ENCODE peak calls at places on chromosomes 2 and 18, in eight cellular contexts. One of them, this sample, is unnamed.
A peak's percentile ranks its signal among the peaks of the same experiment; 100 is the strongest.

GRCh38 chr2:183575481-183575880 is 451.2 kb downstream of the NUP35 start:
- DNase-seq in amniotic stem cell: no peak
- DNase-seq in NCI-H1092 treated with DMSO at 0.1 percent for 48 hours: no peak
- DNase-seq in stimulated activated CD8-positive, alpha-beta memory T cell treated with anti-CD3 and anti-CD28 coated beads, Interleukin-4, amount 100 ng/mL, for 48 hours: no peak
- DNase-seq in aorta: no peak
- DNase-seq in MCF 10A: no peak
- DNase-seq in NCI-H774: no peak
- DNase-seq in AG04449: no peak
- DNase-seq in this sample: no peak

GRCh38 chr2:55947759-55948158 is 24.2 kb upstream of the EFEMP1 start:
- DNase-seq in amniotic stem cell: no peak
- DNase-seq in NCI-H1092 treated with DMSO at 0.1 percent for 48 hours: no peak
- DNase-seq in stimulated activated CD8-positive, alpha-beta memory T cell treated with anti-CD3 and anti-CD28 coated beads, Interleukin-4, amount 100 ng/mL, for 48 hours: no peak
- DNase-seq in aorta: no peak
- DNase-seq in MCF 10A: peak; percentile 27
- DNase-seq in NCI-H774: no peak
- DNase-seq in AG04449: no peak
- DNase-seq in this sample: no peak

GRCh38 chr2:203802277-203803045 is 65.1 kb upstream of the CTLA4 start:
- DNase-seq in amniotic stem cell: no peak
- DNase-seq in NCI-H1092 treated with DMSO at 0.1 percent for 48 hours: no peak
- DNase-seq in stimulated activated CD8-positive, alpha-beta memory T cell treated with anti-CD3 and anti-CD28 coated beads, Interleukin-4, amount 100 ng/mL, for 48 hours: peak; percentile 67
- DNase-seq in aorta: no peak
- DNase-seq in MCF 10A: no peak
- DNase-seq in NCI-H774: no peak
- DNase-seq in AG04449: peak; percentile 92
- DNase-seq in this sample: peak; percentile 34

GRCh38 chr2:163665051-163665450 is 70.8 kb downstream of the FIGN start:
- DNase-seq in amniotic stem cell: no peak
- DNase-seq in NCI-H1092 treated with DMSO at 0.1 percent for 48 hours: no peak
- DNase-seq in stimulated activated CD8-positive, alpha-beta memory T cell treated with anti-CD3 and anti-CD28 coated beads, Interleukin-4, amount 100 ng/mL, for 48 hours: no peak
- DNase-seq in aorta: no peak
- DNase-seq in MCF 10A: no peak
- DNase-seq in NCI-H774: no peak
- DNase-seq in AG04449: no peak
- DNase-seq in this sample: no peak

GRCh38 chr18:3402962-3403585 is 46.9 kb upstream of the TGIF1 start:
- DNase-seq in amniotic stem cell: no peak
- DNase-seq in NCI-H1092 treated with DMSO at 0.1 percent for 48 hours: no peak
- DNase-seq in stimulated activated CD8-positive, alpha-beta memory T cell treated with anti-CD3 and anti-CD28 coated beads, Interleukin-4, amount 100 ng/mL, for 48 hours: no peak
- DNase-seq in aorta: no peak
- DNase-seq in MCF 10A: no peak
- DNase-seq in NCI-H774: no peak
- DNase-seq in AG04449: no peak
- DNase-seq in this sample: peak; percentile 42

GRCh38 chr18:10518595-10519273 is 7.1 kb upstream of the NAPG start:
- DNase-seq in amniotic stem cell: no peak
- DNase-seq in NCI-H1092 treated with DMSO at 0.1 percent for 48 hours: peak; percentile 66
- DNase-seq in stimulated activated CD8-positive, alpha-beta memory T cell treated with anti-CD3 and anti-CD28 coated beads, Interleukin-4, amount 100 ng/mL, for 48 hours: no peak
- DNase-seq in aorta: peak; percentile 66
- DNase-seq in MCF 10A: no peak
- DNase-seq in NCI-H774: no peak
- DNase-seq in AG04449: no peak
- DNase-seq in this sample: no peak

GRCh38 chr18:35917043-35917442 is 55.4 kb upstream of the RMP24 start:
- DNase-seq in amniotic stem cell: no peak
- DNase-seq in NCI-H1092 treated with DMSO at 0.1 percent for 48 hours: no peak
- DNase-seq in stimulated activated CD8-positive, alpha-beta memory T cell treated with anti-CD3 and anti-CD28 coated beads, Interleukin-4, amount 100 ng/mL, for 48 hours: no peak
- DNase-seq in aorta: no peak
- DNase-seq in MCF 10A: peak; percentile 18
- DNase-seq in NCI-H774: no peak
- DNase-seq in AG04449: no peak
- DNase-seq in this sample: peak; percentile 12

GRCh38 chr2:133777607-133778006 is 209.3 kb upstream of the NCKAP5 start:
- DNase-seq in amniotic stem cell: no peak
- DNase-seq in NCI-H1092 treated with DMSO at 0.1 percent for 48 hours: no peak
- DNase-seq in stimulated activated CD8-positive, alpha-beta memory T cell treated with anti-CD3 and anti-CD28 coated beads, Interleukin-4, amount 100 ng/mL, for 48 hours: no peak
- DNase-seq in aorta: no peak
- DNase-seq in MCF 10A: peak; percentile 60
- DNase-seq in NCI-H774: no peak
- DNase-seq in AG04449: no peak
- DNase-seq in this sample: peak; percentile 74

GRCh38 chr2:144471316-144472045 is 48.4 kb downstream of the ZEB2 start:
- DNase-seq in amniotic stem cell: no peak
- DNase-seq in NCI-H1092 treated with DMSO at 0.1 percent for 48 hours: no peak
- DNase-seq in stimulated activated CD8-positive, alpha-beta memory T cell treated with anti-CD3 and anti-CD28 coated beads, Interleukin-4, amount 100 ng/mL, for 48 hours: no peak
- DNase-seq in aorta: no peak
- DNase-seq in MCF 10A: no peak
- DNase-seq in NCI-H774: no peak
- DNase-seq in AG04449: no peak
- DNase-seq in this sample: no peak

GRCh38 chr2:157572725-157573124 is 55.9 kb downstream of the ACVR1C start:
- DNase-seq in amniotic stem cell: no peak
- DNase-seq in NCI-H1092 treated with DMSO at 0.1 percent for 48 hours: no peak
- DNase-seq in stimulated activated CD8-positive, alpha-beta memory T cell treated with anti-CD3 and anti-CD28 coated beads, Interleukin-4, amount 100 ng/mL, for 48 hours: no peak
- DNase-seq in aorta: no peak
- DNase-seq in MCF 10A: peak; percentile 29
- DNase-seq in NCI-H774: no peak
- DNase-seq in AG04449: no peak
- DNase-seq in this sample: no peak

GRCh38 chr2:26073830-26074229 is 39.9 kb downstream of the RAB10 start:
- DNase-seq in amniotic stem cell: no peak
- DNase-seq in NCI-H1092 treated with DMSO at 0.1 percent for 48 hours: no peak
- DNase-seq in stimulated activated CD8-positive, alpha-beta memory T cell treated with anti-CD3 and anti-CD28 coated beads, Interleukin-4, amount 100 ng/mL, for 48 hours: no peak
- DNase-seq in aorta: no peak
- DNase-seq in MCF 10A: no peak
- DNase-seq in NCI-H774: no peak
- DNase-seq in AG04449: no peak
- DNase-seq in this sample: no peak

GRCh38 chr2:216532562-216532961 is 33.9 kb downstream of the RPL37A start:
- DNase-seq in amniotic stem cell: no peak
- DNase-seq in NCI-H1092 treated with DMSO at 0.1 percent for 48 hours: no peak
- DNase-seq in stimulated activated CD8-positive, alpha-beta memory T cell treated with anti-CD3 and anti-CD28 coated beads, Interleukin-4, amount 100 ng/mL, for 48 hours: no peak
- DNase-seq in aorta: no peak
- DNase-seq in MCF 10A: no peak
- DNase-seq in NCI-H774: no peak
- DNase-seq in AG04449: no peak
- DNase-seq in this sample: no peak

GRCh38 chr2:39141346-39142011 is 20.6 kb upstream of the SOS1 start:
- DNase-seq in amniotic stem cell: no peak
- DNase-seq in NCI-H1092 treated with DMSO at 0.1 percent for 48 hours: no peak
- DNase-seq in stimulated activated CD8-positive, alpha-beta memory T cell treated with anti-CD3 and anti-CD28 coated beads, Interleukin-4, amount 100 ng/mL, for 48 hours: no peak
- DNase-seq in aorta: no peak
- DNase-seq in MCF 10A: no peak
- DNase-seq in NCI-H774: no peak
- DNase-seq in AG04449: no peak
- DNase-seq in this sample: no peak

GRCh38 chr2:176432439-176432838 is 163.2 kb downstream of the MTX2 start:
- DNase-seq in amniotic stem cell: no peak
- DNase-seq in NCI-H1092 treated with DMSO at 0.1 percent for 48 hours: no peak
- DNase-seq in stimulated activated CD8-positive, alpha-beta memory T cell treated with anti-CD3 and anti-CD28 coated beads, Interleukin-4, amount 100 ng/mL, for 48 hours: no peak
- DNase-seq in aorta: no peak
- DNase-seq in MCF 10A: peak; percentile 19
- DNase-seq in NCI-H774: no peak
- DNase-seq in AG04449: no peak
- DNase-seq in this sample: peak; percentile 27

GRCh38 chr18:78960709-78961108 is 18.9 kb upstream of the SALL3 start:
- DNase-seq in amniotic stem cell: no peak
- DNase-seq in NCI-H1092 treated with DMSO at 0.1 percent for 48 hours: no peak
- DNase-seq in stimulated activated CD8-positive, alpha-beta memory T cell treated with anti-CD3 and anti-CD28 coated beads, Interleukin-4, amount 100 ng/mL, for 48 hours: no peak
- DNase-seq in aorta: no peak
- DNase-seq in MCF 10A: no peak
- DNase-seq in NCI-H774: no peak
- DNase-seq in AG04449: no peak
- DNase-seq in this sample: no peak

GRCh38 chr2:157486596-157487270 is 42.8 kb upstream of the CYTIP start:
- DNase-seq in amniotic stem cell: no peak
- DNase-seq in NCI-H1092 treated with DMSO at 0.1 percent for 48 hours: no peak
- DNase-seq in stimulated activated CD8-positive, alpha-beta memory T cell treated with anti-CD3 and anti-CD28 coated beads, Interleukin-4, amount 100 ng/mL, for 48 hours: no peak
- DNase-seq in aorta: no peak
- DNase-seq in MCF 10A: no peak
- DNase-seq in NCI-H774: no peak
- DNase-seq in AG04449: no peak
- DNase-seq in this sample: peak; percentile 7

GRCh38 chr2:60603533-60604190 is 50.2 kb upstream of the BCL11A start:
- DNase-seq in amniotic stem cell: no peak
- DNase-seq in NCI-H1092 treated with DMSO at 0.1 percent for 48 hours: no peak
- DNase-seq in stimulated activated CD8-positive, alpha-beta memory T cell treated with anti-CD3 and anti-CD28 coated beads, Interleukin-4, amount 100 ng/mL, for 48 hours: no peak
- DNase-seq in aorta: no peak
- DNase-seq in MCF 10A: no peak
- DNase-seq in NCI-H774: no peak
- DNase-seq in AG04449: no peak
- DNase-seq in this sample: no peak

GRCh38 chr2:64035067-64035942 is 16.1 kb upstream of the VPS54 start:
- DNase-seq in amniotic stem cell: no peak
- DNase-seq in NCI-H1092 treated with DMSO at 0.1 percent for 48 hours: no peak
- DNase-seq in stimulated activated CD8-positive, alpha-beta memory T cell treated with anti-CD3 and anti-CD28 coated beads, Interleukin-4, amount 100 ng/mL, for 48 hours: no peak
- DNase-seq in aorta: no peak
- DNase-seq in MCF 10A: no peak
- DNase-seq in NCI-H774: no peak
- DNase-seq in AG04449: no peak
- DNase-seq in this sample: no peak

GRCh38 chr2:231666171-231667095 is 41.9 kb upstream of the PTMA start:
- DNase-seq in amniotic stem cell: peak; percentile 71
- DNase-seq in NCI-H1092 treated with DMSO at 0.1 percent for 48 hours: no peak
- DNase-seq in stimulated activated CD8-positive, alpha-beta memory T cell treated with anti-CD3 and anti-CD28 coated beads, Interleukin-4, amount 100 ng/mL, for 48 hours: no peak
- DNase-seq in aorta: peak; percentile 98
- DNase-seq in MCF 10A: peak; percentile 88
- DNase-seq in NCI-H774: peak; percentile 91
- DNase-seq in AG04449: peak; percentile 72
- DNase-seq in this sample: no peak

GRCh38 chr18:71233177-71233576 is 944.3 kb downstream of the SOCS6 start:
- DNase-seq in amniotic stem cell: no peak
- DNase-seq in NCI-H1092 treated with DMSO at 0.1 percent for 48 hours: no peak
- DNase-seq in stimulated activated CD8-positive, alpha-beta memory T cell treated with anti-CD3 and anti-CD28 coated beads, Interleukin-4, amount 100 ng/mL, for 48 hours: no peak
- DNase-seq in aorta: no peak
- DNase-seq in MCF 10A: no peak
- DNase-seq in NCI-H774: no peak
- DNase-seq in AG04449: no peak
- DNase-seq in this sample: no peak

GRCh38 chr2:190929919-190930318 is 49.3 kb downstream of the GLS start:
- DNase-seq in amniotic stem cell: no peak
- DNase-seq in NCI-H1092 treated with DMSO at 0.1 percent for 48 hours: no peak
- DNase-seq in stimulated activated CD8-positive, alpha-beta memory T cell treated with anti-CD3 and anti-CD28 coated beads, Interleukin-4, amount 100 ng/mL, for 48 hours: no peak
- DNase-seq in aorta: no peak
- DNase-seq in MCF 10A: no peak
- DNase-seq in NCI-H774: no peak
- DNase-seq in AG04449: no peak
- DNase-seq in this sample: no peak

GRCh38 chr2:33673937-33674336 is 74.8 kb upstream of the FAM98A start:
- DNase-seq in amniotic stem cell: no peak
- DNase-seq in NCI-H1092 treated with DMSO at 0.1 percent for 48 hours: peak; percentile 1
- DNase-seq in stimulated activated CD8-positive, alpha-beta memory T cell treated with anti-CD3 and anti-CD28 coated beads, Interleukin-4, amount 100 ng/mL, for 48 hours: no peak
- DNase-seq in aorta: no peak
- DNase-seq in MCF 10A: peak; percentile 18
- DNase-seq in NCI-H774: no peak
- DNase-seq in AG04449: no peak
- DNase-seq in this sample: no peak

GRCh38 chr2:40436093-40436475 is 15.8 kb downstream of the SLC8A1 start:
- DNase-seq in amniotic stem cell: no peak
- DNase-seq in NCI-H1092 treated with DMSO at 0.1 percent for 48 hours: no peak
- DNase-seq in stimulated activated CD8-positive, alpha-beta memory T cell treated with anti-CD3 and anti-CD28 coated beads, Interleukin-4, amount 100 ng/mL, for 48 hours: no peak
- DNase-seq in aorta: no peak
- DNase-seq in MCF 10A: no peak
- DNase-seq in NCI-H774: no peak
- DNase-seq in AG04449: no peak
- DNase-seq in this sample: no peak

GRCh38 chr18:36496022-36496421 is 198.5 kb downstream of the FHOD3 start:
- DNase-seq in amniotic stem cell: no peak
- DNase-seq in NCI-H1092 treated with DMSO at 0.1 percent for 48 hours: no peak
- DNase-seq in stimulated activated CD8-positive, alpha-beta memory T cell treated with anti-CD3 and anti-CD28 coated beads, Interleukin-4, amount 100 ng/mL, for 48 hours: no peak
- DNase-seq in aorta: no peak
- DNase-seq in MCF 10A: no peak
- DNase-seq in NCI-H774: no peak
- DNase-seq in AG04449: no peak
- DNase-seq in this sample: no peak

GRCh38 chr2:108297436-108298141 is 8.9 kb downstream of the SULT1C2 start:
- DNase-seq in amniotic stem cell: peak; percentile 11
- DNase-seq in NCI-H1092 treated with DMSO at 0.1 percent for 48 hours: no peak
- DNase-seq in stimulated activated CD8-positive, alpha-beta memory T cell treated with anti-CD3 and anti-CD28 coated beads, Interleukin-4, amount 100 ng/mL, for 48 hours: no peak
- DNase-seq in aorta: no peak
- DNase-seq in MCF 10A: peak; percentile 58
- DNase-seq in NCI-H774: no peak
- DNase-seq in AG04449: peak; percentile 23
- DNase-seq in this sample: peak; percentile 85

GRCh38 chr2:75560768-75561565 is at the start of gene EVA1A:
- DNase-seq in amniotic stem cell: peak; percentile 59
- DNase-seq in NCI-H1092 treated with DMSO at 0.1 percent for 48 hours: peak; percentile 13
- DNase-seq in stimulated activated CD8-positive, alpha-beta memory T cell treated with anti-CD3 and anti-CD28 coated beads, Interleukin-4, amount 100 ng/mL, for 48 hours: peak; percentile 41
- DNase-seq in aorta: no peak
- DNase-seq in MCF 10A: peak; percentile 58
- DNase-seq in NCI-H774: peak; percentile 12
- DNase-seq in AG04449: no peak
- DNase-seq in this sample: peak; percentile 70

GRCh38 chr2:214311931-214312749 is 98.7 kb upstream of the VWC2L start:
- DNase-seq in amniotic stem cell: no peak
- DNase-seq in NCI-H1092 treated with DMSO at 0.1 percent for 48 hours: no peak
- DNase-seq in stimulated activated CD8-positive, alpha-beta memory T cell treated with anti-CD3 and anti-CD28 coated beads, Interleukin-4, amount 100 ng/mL, for 48 hours: no peak
- DNase-seq in aorta: no peak
- DNase-seq in MCF 10A: peak; percentile 29
- DNase-seq in NCI-H774: no peak
- DNase-seq in AG04449: no peak
- DNase-seq in this sample: peak; percentile 46

GRCh38 chr2:197871780-197872456 is 67.5 kb downstream of the PLCL1 start:
- DNase-seq in amniotic stem cell: no peak
- DNase-seq in NCI-H1092 treated with DMSO at 0.1 percent for 48 hours: peak; percentile 57
- DNase-seq in stimulated activated CD8-positive, alpha-beta memory T cell treated with anti-CD3 and anti-CD28 coated beads, Interleukin-4, amount 100 ng/mL, for 48 hours: no peak
- DNase-seq in aorta: no peak
- DNase-seq in MCF 10A: no peak
- DNase-seq in NCI-H774: peak; percentile 92
- DNase-seq in AG04449: no peak
- DNase-seq in this sample: no peak

GRCh38 chr2:23559561-23560239 is 174.7 kb downstream of the KLHL29 start:
- DNase-seq in amniotic stem cell: no peak
- DNase-seq in NCI-H1092 treated with DMSO at 0.1 percent for 48 hours: no peak
- DNase-seq in stimulated activated CD8-positive, alpha-beta memory T cell treated with anti-CD3 and anti-CD28 coated beads, Interleukin-4, amount 100 ng/mL, for 48 hours: no peak
- DNase-seq in aorta: no peak
- DNase-seq in MCF 10A: no peak
- DNase-seq in NCI-H774: no peak
- DNase-seq in AG04449: no peak
- DNase-seq in this sample: no peak

GRCh38 chr2:236021497-236022057 is 146.6 kb downstream of the GBX2 start:
- DNase-seq in amniotic stem cell: no peak
- DNase-seq in NCI-H1092 treated with DMSO at 0.1 percent for 48 hours: no peak
- DNase-seq in stimulated activated CD8-positive, alpha-beta memory T cell treated with anti-CD3 and anti-CD28 coated beads, Interleukin-4, amount 100 ng/mL, for 48 hours: no peak
- DNase-seq in aorta: no peak
- DNase-seq in MCF 10A: no peak
- DNase-seq in NCI-H774: no peak
- DNase-seq in AG04449: no peak
- DNase-seq in this sample: no peak

GRCh38 chr2:127651987-127652550 is 6.1 kb downstream of the GPR17 start:
- DNase-seq in amniotic stem cell: no peak
- DNase-seq in NCI-H1092 treated with DMSO at 0.1 percent for 48 hours: no peak
- DNase-seq in stimulated activated CD8-positive, alpha-beta memory T cell treated with anti-CD3 and anti-CD28 coated beads, Interleukin-4, amount 100 ng/mL, for 48 hours: no peak
- DNase-seq in aorta: peak; percentile 62
- DNase-seq in MCF 10A: no peak
- DNase-seq in NCI-H774: no peak
- DNase-seq in AG04449: no peak
- DNase-seq in this sample: no peak

GRCh38 chr2:236754234-236754924 is 184.8 kb downstream of the ACKR3 start:
- DNase-seq in amniotic stem cell: no peak
- DNase-seq in NCI-H1092 treated with DMSO at 0.1 percent for 48 hours: peak; percentile 71
- DNase-seq in stimulated activated CD8-positive, alpha-beta memory T cell treated with anti-CD3 and anti-CD28 coated beads, Interleukin-4, amount 100 ng/mL, for 48 hours: no peak
- DNase-seq in aorta: no peak
- DNase-seq in MCF 10A: no peak
- DNase-seq in NCI-H774: no peak
- DNase-seq in AG04449: no peak
- DNase-seq in this sample: no peak

GRCh38 chr2:22487541-22487940 is 897.4 kb upstream of the KLHL29 start:
- DNase-seq in amniotic stem cell: no peak
- DNase-seq in NCI-H1092 treated with DMSO at 0.1 percent for 48 hours: no peak
- DNase-seq in stimulated activated CD8-positive, alpha-beta memory T cell treated with anti-CD3 and anti-CD28 coated beads, Interleukin-4, amount 100 ng/mL, for 48 hours: no peak
- DNase-seq in aorta: no peak
- DNase-seq in MCF 10A: no peak
- DNase-seq in NCI-H774: no peak
- DNase-seq in AG04449: no peak
- DNase-seq in this sample: no peak

GRCh38 chr18:57107141-57107832 is 39.6 kb upstream of the BOD1L2 start:
- DNase-seq in amniotic stem cell: peak; percentile 14
- DNase-seq in NCI-H1092 treated with DMSO at 0.1 percent for 48 hours: peak; percentile 23
- DNase-seq in stimulated activated CD8-positive, alpha-beta memory T cell treated with anti-CD3 and anti-CD28 coated beads, Interleukin-4, amount 100 ng/mL, for 48 hours: no peak
- DNase-seq in aorta: no peak
- DNase-seq in MCF 10A: peak; percentile 54
- DNase-seq in NCI-H774: no peak
- DNase-seq in AG04449: no peak
- DNase-seq in this sample: peak; percentile 20